ENCODE peak calls at places on chromosomes 5 and 9, in six cellular contexts. One of them, this sample, is unnamed.

GRCh38 chr5:39459091-39459490 is 34.3 kb upstream of the DAB2 start:
- DNase-seq in right atrium auricular region: no peak
- DNase-seq in CD8-positive, alpha-beta T cell: no peak
- DNase-seq in endodermal cell: no peak
- DNase-seq in fibroblast of mammary gland: peak; percentile 88
- DNase-seq in adrenal gland: no peak
- DNase-seq in this sample: peak; percentile 85

GRCh38 chr9:112789493-112789892 is 38.9 kb downstream of the SNX30 start:
- DNase-seq in CD8-positive, alpha-beta T cell: no peak
- DNase-seq in endodermal cell: no peak
- DNase-seq in fibroblast of mammary gland: peak; percentile 23
- DNase-seq in right atrium auricular region: no peak
- DNase-seq in adrenal gland: no peak
- DNase-seq in this sample: peak; percentile 61

GRCh38 chr5:116892993-116893392 is 318.4 kb upstream of the SEMA6A start:
- DNase-seq in CD8-positive, alpha-beta T cell: no peak
- DNase-seq in endodermal cell: no peak
- DNase-seq in right atrium auricular region: no peak
- DNase-seq in fibroblast of mammary gland: no peak
- DNase-seq in adrenal gland: no peak
- DNase-seq in this sample: no peak

GRCh38 chr9:127739614-127740322 is 4.7 kb upstream of the TOR2A start:
- DNase-seq in fibroblast of mammary gland: peak; percentile 47
- DNase-seq in right atrium auricular region: no peak
- DNase-seq in adrenal gland: no peak
- DNase-seq in CD8-positive, alpha-beta T cell: no peak
- DNase-seq in endodermal cell: no peak
- DNase-seq in this sample: peak; percentile 18

GRCh38 chr5:172118891-172119290 is 69.1 kb downstream of the STK10 start:
- DNase-seq in adrenal gland: no peak
- DNase-seq in right atrium auricular region: no peak
- DNase-seq in endodermal cell: no peak
- DNase-seq in CD8-positive, alpha-beta T cell: no peak
- DNase-seq in fibroblast of mammary gland: no peak
- DNase-seq in this sample: no peak

GRCh38 chr5:55073211-55073610 is 29.2 kb upstream of the GZMA start:
- DNase-seq in endodermal cell: no peak
- DNase-seq in right atrium auricular region: no peak
- DNase-seq in CD8-positive, alpha-beta T cell: no peak
- DNase-seq in adrenal gland: no peak
- DNase-seq in fibroblast of mammary gland: no peak
- DNase-seq in this sample: no peak

GRCh38 chr9:96289392-96289791 is 12.6 kb downstream of the HSD17B3 start:
- DNase-seq in endodermal cell: no peak
- DNase-seq in fibroblast of mammary gland: no peak
- DNase-seq in right atrium auricular region: no peak
- DNase-seq in adrenal gland: no peak
- DNase-seq in CD8-positive, alpha-beta T cell: no peak
- DNase-seq in this sample: no peak

GRCh38 chr9:132008871-132009812 is 70.5 kb downstream of the MED27 start:
- DNase-seq in CD8-positive, alpha-beta T cell: no peak
- DNase-seq in right atrium auricular region: no peak
- DNase-seq in adrenal gland: no peak
- DNase-seq in fibroblast of mammary gland: no peak
- DNase-seq in endodermal cell: no peak
- DNase-seq in this sample: no peak

GRCh38 chr5:27473300-27474053 is 435.1 kb upstream of the CDH9 start:
- DNase-seq in endodermal cell: no peak
- DNase-seq in adrenal gland: no peak
- DNase-seq in CD8-positive, alpha-beta T cell: no peak
- DNase-seq in fibroblast of mammary gland: no peak
- DNase-seq in right atrium auricular region: no peak
- DNase-seq in this sample: no peak

GRCh38 chr9:128833696-128834095 is 4.1 kb upstream of the SPOUT1 start:
- DNase-seq in adrenal gland: no peak
- DNase-seq in fibroblast of mammary gland: no peak
- DNase-seq in right atrium auricular region: no peak
- DNase-seq in CD8-positive, alpha-beta T cell: no peak
- DNase-seq in endodermal cell: no peak
- DNase-seq in this sample: no peak

GRCh38 chr5:80319702-80320101 is at the start of gene SPZ1:
- DNase-seq in right atrium auricular region: no peak
- DNase-seq in fibroblast of mammary gland: no peak
- DNase-seq in CD8-positive, alpha-beta T cell: no peak
- DNase-seq in endodermal cell: no peak
- DNase-seq in adrenal gland: no peak
- DNase-seq in this sample: no peak

GRCh38 chr9:88567870-88568269 is 32.9 kb downstream of the NXNL2 start:
- DNase-seq in right atrium auricular region: no peak
- DNase-seq in CD8-positive, alpha-beta T cell: no peak
- DNase-seq in endodermal cell: no peak
- DNase-seq in adrenal gland: no peak
- DNase-seq in fibroblast of mammary gland: no peak
- DNase-seq in this sample: no peak

GRCh38 chr5:75023368-75024159 is 28.8 kb downstream of the GCNT4 start:
- DNase-seq in right atrium auricular region: no peak
- DNase-seq in fibroblast of mammary gland: peak; percentile 25
- DNase-seq in endodermal cell: no peak
- DNase-seq in CD8-positive, alpha-beta T cell: peak; percentile 21
- DNase-seq in adrenal gland: no peak
- DNase-seq in this sample: no peak

GRCh38 chr5:143177263-143177994 is 226.1 kb downstream of the NR3C1 start:
- DNase-seq in fibroblast of mammary gland: peak; percentile 89
- DNase-seq in adrenal gland: no peak
- DNase-seq in CD8-positive, alpha-beta T cell: no peak
- DNase-seq in endodermal cell: no peak
- DNase-seq in right atrium auricular region: no peak
- DNase-seq in this sample: peak; percentile 99

GRCh38 chr9:17063535-17064135 is 71.2 kb upstream of the CNTLN start:
- DNase-seq in fibroblast of mammary gland: peak; percentile 72
- DNase-seq in CD8-positive, alpha-beta T cell: no peak
- DNase-seq in endodermal cell: peak; percentile 65
- DNase-seq in right atrium auricular region: no peak
- DNase-seq in adrenal gland: peak; percentile 21
- DNase-seq in this sample: peak; percentile 75

GRCh38 chr5:181052928-181053759 is 13.1 kb downstream of the BTNL9 start:
- DNase-seq in CD8-positive, alpha-beta T cell: no peak
- DNase-seq in right atrium auricular region: peak; percentile 30
- DNase-seq in adrenal gland: no peak
- DNase-seq in endodermal cell: peak; percentile 70
- DNase-seq in fibroblast of mammary gland: no peak
- DNase-seq in this sample: no peak

GRCh38 chr5:33725846-33726245 is 165.9 kb downstream of the ADAMTS12 start:
- DNase-seq in endodermal cell: no peak
- DNase-seq in adrenal gland: no peak
- DNase-seq in fibroblast of mammary gland: peak; percentile 86
- DNase-seq in right atrium auricular region: no peak
- DNase-seq in CD8-positive, alpha-beta T cell: no peak
- DNase-seq in this sample: peak; percentile 92

GRCh38 chr9:92668746-92669526 is 995 bp downstream of the IPPK start:
- DNase-seq in adrenal gland: no peak
- DNase-seq in endodermal cell: peak; percentile 63
- DNase-seq in right atrium auricular region: peak; percentile 74
- DNase-seq in CD8-positive, alpha-beta T cell: no peak
- DNase-seq in fibroblast of mammary gland: peak; percentile 51
- DNase-seq in this sample: peak; percentile 68

DNA sequence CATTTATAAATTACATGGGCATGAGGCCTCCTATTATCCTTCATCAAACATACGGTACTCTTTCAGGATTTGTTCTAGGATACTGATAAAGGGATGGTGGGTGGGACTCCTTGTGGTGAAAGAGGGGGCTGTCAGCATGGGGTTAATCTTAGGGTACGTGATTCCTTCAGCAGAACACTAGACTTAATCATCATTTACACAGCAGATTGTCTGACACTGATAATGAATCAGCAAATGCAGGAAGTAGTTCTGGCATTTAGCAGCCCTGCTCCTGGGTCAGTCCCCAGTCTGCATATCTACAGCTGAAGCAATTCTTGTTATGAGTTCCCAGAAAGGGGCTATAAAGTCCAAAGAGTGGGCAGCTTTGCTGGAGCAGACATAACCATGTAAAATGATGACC is 384.6 kb downstream of the SPOCK1 start:
- DNase-seq in right atrium auricular region: no peak
- DNase-seq in endodermal cell: no peak
- DNase-seq in CD8-positive, alpha-beta T cell: no peak
- DNase-seq in adrenal gland: no peak
- DNase-seq in fibroblast of mammary gland: peak; percentile 49
- DNase-seq in this sample: peak; percentile 54
- TF ChIP-seq CTCF in right atrium auricular region: no peak
- TF ChIP-seq CTCF in endodermal cell: peak; percentile 57
- TF ChIP-seq CTCF in CD8-positive, alpha-beta T cell: no peak
- TF ChIP-seq CTCF in adrenal gland: no peak
- TF ChIP-seq CTCF in fibroblast of mammary gland: peak; percentile 6
- TF ChIP-seq CTCF in this sample: no peak

GRCh38 chr9:105313238-105313637 is 68.8 kb downstream of the SLC44A1 start:
- DNase-seq in fibroblast of mammary gland: no peak
- DNase-seq in adrenal gland: no peak
- DNase-seq in right atrium auricular region: no peak
- DNase-seq in endodermal cell: no peak
- DNase-seq in CD8-positive, alpha-beta T cell: no peak
- DNase-seq in this sample: no peak

GRCh38 chr9:105308448-105309412 is 64.3 kb downstream of the SLC44A1 start:
- DNase-seq in fibroblast of mammary gland: no peak
- DNase-seq in endodermal cell: no peak
- DNase-seq in adrenal gland: no peak
- DNase-seq in CD8-positive, alpha-beta T cell: no peak
- DNase-seq in right atrium auricular region: no peak
- DNase-seq in this sample: no peak

GRCh38 chr9:105309531-105309931 is 65.1 kb downstream of the SLC44A1 start:
- DNase-seq in adrenal gland: no peak
- DNase-seq in fibroblast of mammary gland: no peak
- DNase-seq in endodermal cell: no peak
- DNase-seq in CD8-positive, alpha-beta T cell: no peak
- DNase-seq in right atrium auricular region: no peak
- DNase-seq in this sample: no peak

GRCh38 chr9:105307731-105308130 is 63.3 kb downstream of the SLC44A1 start:
- DNase-seq in endodermal cell: no peak
- DNase-seq in CD8-positive, alpha-beta T cell: no peak
- DNase-seq in right atrium auricular region: no peak
- DNase-seq in fibroblast of mammary gland: peak; percentile 24
- DNase-seq in adrenal gland: no peak
- DNase-seq in this sample: no peak

GRCh38 chr9:105311317-105311716 is 66.9 kb downstream of the SLC44A1 start:
- DNase-seq in right atrium auricular region: no peak
- DNase-seq in endodermal cell: no peak
- DNase-seq in CD8-positive, alpha-beta T cell: no peak
- DNase-seq in adrenal gland: no peak
- DNase-seq in fibroblast of mammary gland: no peak
- DNase-seq in this sample: no peak
- H3K4me3 ChIP-seq in right atrium auricular region: no peak overlapping the region
- H3K4me3 ChIP-seq in endodermal cell: no peak overlapping the region
- H3K4me3 ChIP-seq in CD8-positive, alpha-beta T cell: no peak overlapping the region
- H3K4me3 ChIP-seq in adrenal gland: no peak overlapping the region
- H3K4me3 ChIP-seq in fibroblast of mammary gland: no peak overlapping the region
- H3K4me3 ChIP-seq in this sample: no peak overlapping the region

DNA sequence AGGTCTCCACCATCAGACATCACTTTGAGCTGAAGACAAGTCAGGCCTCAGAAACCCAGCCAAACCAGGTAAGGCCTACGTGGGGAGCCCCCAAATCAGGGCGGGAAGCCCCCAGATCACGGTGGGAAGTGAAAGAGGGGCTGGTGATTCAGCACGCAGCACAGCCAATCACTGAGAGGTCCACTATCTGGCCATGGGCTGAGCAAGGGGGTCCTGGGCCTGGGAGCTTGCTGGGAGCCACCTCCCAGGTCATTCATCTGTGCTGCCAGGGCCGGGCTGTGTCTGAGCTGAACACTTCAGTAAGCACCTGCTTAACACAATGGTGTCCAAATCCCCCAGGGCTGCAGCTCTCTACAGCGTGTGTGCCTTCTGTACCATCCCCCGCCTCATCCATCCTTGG is 15.5 kb downstream of the MED10 start:
- DNase-seq in fibroblast of mammary gland: no peak
- DNase-seq in adrenal gland: no peak
- DNase-seq in endodermal cell: no peak
- DNase-seq in right atrium auricular region: peak; percentile 23
- DNase-seq in CD8-positive, alpha-beta T cell: no peak
- DNase-seq in this sample: no peak
- TF ChIP-seq CTCF in fibroblast of mammary gland: no peak
- TF ChIP-seq CTCF in adrenal gland: no peak
- TF ChIP-seq CTCF in endodermal cell: no peak
- TF ChIP-seq CTCF in right atrium auricular region: no peak
- TF ChIP-seq CTCF in CD8-positive, alpha-beta T cell: no peak
- TF ChIP-seq CTCF in this sample: no peak

GRCh38 chr9:126500600-126501382 is 112.9 kb upstream of the LMX1B start:
- DNase-seq in endodermal cell: peak; percentile 97
- DNase-seq in adrenal gland: peak; percentile 73
- DNase-seq in right atrium auricular region: peak; percentile 79
- DNase-seq in fibroblast of mammary gland: peak; percentile 61
- DNase-seq in CD8-positive, alpha-beta T cell: peak; percentile 48
- DNase-seq in this sample: peak; percentile 66
- H3K4me3 ChIP-seq in endodermal cell: no peak overlapping the region
- H3K4me3 ChIP-seq in adrenal gland: no peak overlapping the region
- H3K4me3 ChIP-seq in right atrium auricular region: no peak overlapping the region
- H3K4me3 ChIP-seq in fibroblast of mammary gland: no peak overlapping the region
- H3K4me3 ChIP-seq in CD8-positive, alpha-beta T cell: no peak overlapping the region
- H3K4me3 ChIP-seq in this sample: no peak overlapping the region

GRCh38 chr5:155923784-155924183 is 403.2 kb upstream of the SGCD start:
- DNase-seq in right atrium auricular region: no peak
- DNase-seq in endodermal cell: no peak
- DNase-seq in adrenal gland: no peak
- DNase-seq in fibroblast of mammary gland: no peak
- DNase-seq in CD8-positive, alpha-beta T cell: no peak
- DNase-seq in this sample: no peak
- TF ChIP-seq CTCF in right atrium auricular region: no peak
- TF ChIP-seq CTCF in endodermal cell: no peak
- TF ChIP-seq CTCF in adrenal gland: no peak
- TF ChIP-seq CTCF in fibroblast of mammary gland: no peak
- TF ChIP-seq CTCF in CD8-positive, alpha-beta T cell: no peak
- TF ChIP-seq CTCF in this sample: no peak

DNA sequence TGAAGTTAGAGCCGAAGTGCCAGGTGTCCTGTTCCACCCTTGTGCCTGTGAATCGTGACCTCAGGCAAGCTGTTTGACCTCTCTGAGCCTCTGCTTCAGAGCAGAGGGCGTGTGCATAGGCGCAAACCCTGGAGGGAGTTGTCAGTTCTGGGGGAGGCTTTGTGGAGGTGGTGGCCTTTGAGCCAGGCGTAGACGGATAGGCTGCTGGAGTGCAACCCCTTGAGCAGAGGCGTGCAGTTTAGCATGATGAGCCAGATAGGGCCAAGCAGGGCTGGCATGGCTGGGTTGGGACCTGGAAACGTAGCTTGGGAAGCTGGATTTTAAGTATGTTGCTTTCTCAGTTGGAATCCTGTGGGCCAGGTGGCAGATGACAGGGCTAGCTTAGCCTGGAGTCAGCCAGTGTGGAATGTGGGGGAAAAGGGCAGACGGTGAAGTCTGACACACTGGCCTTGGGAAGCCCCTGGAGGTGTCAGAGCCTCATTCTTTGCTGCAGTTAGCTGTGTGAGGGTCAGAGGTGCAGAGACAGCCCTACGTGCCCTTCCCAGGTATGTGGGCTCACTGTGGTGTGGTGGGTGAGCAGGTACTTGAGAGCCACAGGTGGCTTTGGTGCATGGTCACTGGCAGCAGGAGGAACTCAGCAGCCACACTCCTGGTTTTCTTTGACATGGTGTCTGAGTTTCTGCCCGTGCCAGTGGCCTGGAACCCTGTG is 93.4 kb downstream of the DAB2IP start:
- DNase-seq in fibroblast of mammary gland: no peak
- DNase-seq in endodermal cell: peak; percentile 78
- DNase-seq in right atrium auricular region: no peak
- DNase-seq in CD8-positive, alpha-beta T cell: no peak
- DNase-seq in adrenal gland: no peak
- DNase-seq in this sample: peak; percentile 45
- H3K4me3 ChIP-seq in fibroblast of mammary gland: no peak overlapping the region
- H3K4me3 ChIP-seq in endodermal cell: no peak overlapping the region
- H3K4me3 ChIP-seq in right atrium auricular region: peak overlapping the region; percentile 53
- H3K4me3 ChIP-seq in CD8-positive, alpha-beta T cell: no peak overlapping the region
- H3K4me3 ChIP-seq in adrenal gland: peak overlapping the region; percentile 59
- H3K4me3 ChIP-seq in this sample: no peak overlapping the region

GRCh38 chr5:168426864-168427172 is 59.5 kb upstream of the RARS1 start:
- DNase-seq in endodermal cell: no peak
- DNase-seq in fibroblast of mammary gland: no peak
- DNase-seq in CD8-positive, alpha-beta T cell: no peak
- DNase-seq in right atrium auricular region: no peak
- DNase-seq in adrenal gland: no peak
- DNase-seq in this sample: no peak
- TF ChIP-seq CTCF in endodermal cell: no peak
- TF ChIP-seq CTCF in fibroblast of mammary gland: no peak
- TF ChIP-seq CTCF in CD8-positive, alpha-beta T cell: no peak
- TF ChIP-seq CTCF in right atrium auricular region: no peak
- TF ChIP-seq CTCF in adrenal gland: no peak
- TF ChIP-seq CTCF in this sample: no peak

This sample was measured in cardiac fibroblast.